ENCODE peak calls at places on chromosome 15, in six cellular contexts. One of them, this sample, is unnamed.

GRCh38 chr15:89051875-89052274 is 36.4 kb upstream of the ABHD2 start:
- DNase-seq in A549: no peak
- DNase-seq in adrenal gland: no peak
- DNase-seq in testis: no peak
- DNase-seq in body of pancreas: no peak
- DNase-seq in erythroblast: no peak
- DNase-seq in this sample: no peak

GRCh38 chr15:47844437-47844836 is 127.1 kb downstream of the SEMA6D start:
- DNase-seq in A549: no peak
- DNase-seq in adrenal gland: no peak
- DNase-seq in testis: no peak
- DNase-seq in body of pancreas: no peak
- DNase-seq in erythroblast: no peak
- DNase-seq in this sample: no peak

GRCh38 chr15:76274226-76274625 is 37.0 kb downstream of the ETFA start:
- DNase-seq in A549: no peak
- DNase-seq in adrenal gland: peak
- DNase-seq in testis: no peak
- DNase-seq in body of pancreas: no peak
- DNase-seq in erythroblast: no peak
- DNase-seq in this sample: no peak

GRCh38 chr15:75921732-75922703 is 18.3 kb downstream of the FBXO22 start:
- DNase-seq in A549: peak
- DNase-seq in adrenal gland: peak
- DNase-seq in testis: peak
- DNase-seq in body of pancreas: peak
- DNase-seq in erythroblast: peak
- DNase-seq in this sample: peak

GRCh38 chr15:65287515-65287845 is 797 bp upstream of the PARP16 start:
- DNase-seq in A549: no peak
- DNase-seq in adrenal gland: no peak
- DNase-seq in testis: no peak
- DNase-seq in body of pancreas: no peak
- DNase-seq in erythroblast: peak
- DNase-seq in this sample: no peak

GRCh38 chr15:28923726-28924280 is 38.0 kb downstream of the APBA2 start:
- DNase-seq in A549: no peak
- DNase-seq in adrenal gland: no peak
- DNase-seq in testis: no peak
- DNase-seq in body of pancreas: no peak
- DNase-seq in erythroblast: no peak
- DNase-seq in this sample: no peak

GRCh38 chr15:99090011-99090699 is 14.7 kb upstream of the SYNM start:
- DNase-seq in A549: no peak
- DNase-seq in adrenal gland: no peak
- DNase-seq in testis: no peak
- DNase-seq in body of pancreas: no peak
- DNase-seq in erythroblast: no peak
- DNase-seq in this sample: no peak

GRCh38 chr15:99721104-99721778 is 12.0 kb downstream of the LYSMD4 start:
- DNase-seq in A549: no peak
- DNase-seq in adrenal gland: no peak
- DNase-seq in testis: no peak
- DNase-seq in body of pancreas: peak
- DNase-seq in erythroblast: no peak
- DNase-seq in this sample: no peak

GRCh38 chr15:91961357-91961756 is 107.8 kb downstream of the SLCO3A1 start:
- DNase-seq in A549: no peak
- DNase-seq in adrenal gland: no peak
- DNase-seq in testis: no peak
- DNase-seq in body of pancreas: no peak
- DNase-seq in erythroblast: no peak
- DNase-seq in this sample: no peak

GRCh38 chr15:51727141-51727897 is 10.1 kb downstream of the LYSMD2 start:
- DNase-seq in A549: peak
- DNase-seq in adrenal gland: peak
- DNase-seq in testis: no peak
- DNase-seq in body of pancreas: no peak
- DNase-seq in erythroblast: peak
- DNase-seq in this sample: no peak

GRCh38 chr15:28123408-28124023 is 24.4 kb upstream of the OCA2 start:
- DNase-seq in A549: peak
- DNase-seq in adrenal gland: peak
- DNase-seq in testis: peak
- DNase-seq in body of pancreas: peak
- DNase-seq in erythroblast: peak
- DNase-seq in this sample: peak

GRCh38 chr15:80550219-80550909 is 144.7 kb upstream of the ABHD17C start:
- DNase-seq in A549: peak
- DNase-seq in adrenal gland: no peak
- DNase-seq in testis: no peak
- DNase-seq in body of pancreas: no peak
- DNase-seq in erythroblast: no peak
- DNase-seq in this sample: no peak

GRCh38 chr15:43218908-43219706 is 1.7 kb downstream of the EPB42 start:
- DNase-seq in A549: peak
- DNase-seq in adrenal gland: no peak
- DNase-seq in testis: no peak
- DNase-seq in body of pancreas: no peak
- DNase-seq in erythroblast: peak
- DNase-seq in this sample: no peak

GRCh38 chr15:74676801-74677200 is 19.0 kb downstream of the EDC3 start:
- DNase-seq in A549: no peak
- DNase-seq in adrenal gland: no peak
- DNase-seq in testis: no peak
- DNase-seq in body of pancreas: no peak
- DNase-seq in erythroblast: no peak
- DNase-seq in this sample: no peak

GRCh38 chr15:74838117-74838516 is 4.8 kb downstream of the ULK3 start:
- DNase-seq in A549: no peak
- DNase-seq in adrenal gland: no peak
- DNase-seq in testis: no peak
- DNase-seq in body of pancreas: no peak
- DNase-seq in erythroblast: no peak
- DNase-seq in this sample: no peak

GRCh38 chr15:99951471-99951870 is 218.2 kb upstream of the LYSMD4 start:
- DNase-seq in A549: no peak
- DNase-seq in adrenal gland: no peak
- DNase-seq in testis: no peak
- DNase-seq in body of pancreas: no peak
- DNase-seq in erythroblast: no peak
- DNase-seq in this sample: no peak

GRCh38 chr15:83653639-83654378 is at the start of gene ADAMTSL3:
- DNase-seq in A549: peak
- DNase-seq in adrenal gland: peak
- DNase-seq in testis: peak
- DNase-seq in body of pancreas: peak
- DNase-seq in erythroblast: peak
- DNase-seq in this sample: peak

GRCh38 chr15:52102468-52102867 is 10.1 kb downstream of the BCL2L10 start:
- DNase-seq in A549: peak
- DNase-seq in adrenal gland: no peak
- DNase-seq in testis: no peak
- DNase-seq in body of pancreas: no peak
- DNase-seq in erythroblast: no peak
- DNase-seq in this sample: no peak

GRCh38 chr15:77542491-77543001 is 90.2 kb downstream of the LINGO1 start:
- DNase-seq in A549: peak
- DNase-seq in adrenal gland: no peak
- DNase-seq in testis: no peak
- DNase-seq in body of pancreas: no peak
- DNase-seq in erythroblast: no peak
- DNase-seq in this sample: no peak

GRCh38 chr15:26889298-26889898 is 22.5 kb downstream of the GABRA5 start:
- DNase-seq in A549: peak
- DNase-seq in adrenal gland: peak
- DNase-seq in testis: peak
- DNase-seq in body of pancreas: peak
- DNase-seq in erythroblast: peak
- DNase-seq in this sample: no peak

GRCh38 chr15:78316211-78317077 is 17.0 kb upstream of the SKIC8 start:
- DNase-seq in A549: no peak
- DNase-seq in adrenal gland: no peak
- DNase-seq in testis: no peak
- DNase-seq in body of pancreas: no peak
- DNase-seq in erythroblast: no peak
- DNase-seq in this sample: no peak

GRCh38 chr15:83654379-83655236 is 685 bp downstream of the ADAMTSL3 start:
- DNase-seq in A549: no peak
- DNase-seq in adrenal gland: no peak
- DNase-seq in testis: peak
- DNase-seq in body of pancreas: peak
- DNase-seq in erythroblast: no peak
- DNase-seq in this sample: peak

GRCh38 chr15:38217181-38217580 is 35.5 kb upstream of the SPRED1 start:
- DNase-seq in A549: peak
- DNase-seq in adrenal gland: no peak
- DNase-seq in testis: no peak
- DNase-seq in body of pancreas: no peak
- DNase-seq in erythroblast: peak
- DNase-seq in this sample: no peak

GRCh38 chr15:29690765-29691475 is 131.3 kb downstream of the TJP1 start:
- DNase-seq in A549: peak
- DNase-seq in adrenal gland: no peak
- DNase-seq in testis: peak
- DNase-seq in body of pancreas: no peak
- DNase-seq in erythroblast: no peak
- DNase-seq in this sample: no peak

GRCh38 chr15:52020253-52021085 is 1.4 kb downstream of the MAPK6 start:
- DNase-seq in A549: no peak
- DNase-seq in adrenal gland: no peak
- DNase-seq in testis: no peak
- DNase-seq in body of pancreas: no peak
- DNase-seq in erythroblast: peak
- DNase-seq in this sample: no peak

GRCh38 chr15:62112051-62112450 is 45.3 kb downstream of the C2CD4A start:
- DNase-seq in A549: no peak
- DNase-seq in adrenal gland: no peak
- DNase-seq in testis: no peak
- DNase-seq in body of pancreas: no peak
- DNase-seq in erythroblast: no peak
- DNase-seq in this sample: no peak

GRCh38 chr15:62108411-62108810 is 41.6 kb downstream of the C2CD4A start:
- DNase-seq in A549: no peak
- DNase-seq in adrenal gland: no peak
- DNase-seq in testis: no peak
- DNase-seq in body of pancreas: no peak
- DNase-seq in erythroblast: no peak
- DNase-seq in this sample: no peak

GRCh38 chr15:62110000-62110851 is 43.4 kb downstream of the C2CD4A start:
- DNase-seq in A549: peak
- DNase-seq in adrenal gland: peak
- DNase-seq in testis: no peak
- DNase-seq in body of pancreas: peak
- DNase-seq in erythroblast: no peak
- DNase-seq in this sample: no peak

GRCh38 chr15:62107561-62108110 is 40.9 kb downstream of the C2CD4A start:
- DNase-seq in A549: peak
- DNase-seq in adrenal gland: no peak
- DNase-seq in testis: no peak
- DNase-seq in body of pancreas: no peak
- DNase-seq in erythroblast: no peak
- DNase-seq in this sample: no peak

DNA sequence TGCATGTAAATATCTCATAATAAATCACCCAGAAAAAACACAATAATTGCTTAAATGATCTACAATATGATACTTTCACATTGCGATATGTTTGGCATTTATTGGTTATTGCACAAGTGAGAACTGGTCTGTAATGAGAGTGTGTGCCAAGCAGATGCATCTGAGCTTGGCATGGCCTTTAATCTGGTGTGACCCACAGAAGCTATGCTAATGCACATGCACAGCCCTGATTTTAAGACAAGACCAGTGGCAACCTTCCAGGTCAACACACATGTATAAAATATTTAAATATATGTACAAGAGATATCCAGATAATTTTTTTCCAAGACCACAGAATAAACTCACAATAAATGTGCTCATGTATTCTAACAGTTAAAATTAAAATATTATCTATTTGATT is 42.7 kb downstream of the C2CD4A start:
- DNase-seq in A549: no peak
- DNase-seq in adrenal gland: no peak
- DNase-seq in testis: no peak
- DNase-seq in body of pancreas: no peak
- DNase-seq in erythroblast: no peak
- DNase-seq in this sample: no peak
- TF ChIP-seq POLR2A in A549: no peak
- TF ChIP-seq POLR2A in adrenal gland: no peak
- TF ChIP-seq POLR2A in testis: no peak
- TF ChIP-seq POLR2A in body of pancreas: no peak
- TF ChIP-seq POLR2A in erythroblast: no peak
- TF ChIP-seq POLR2A in this sample: no peak

GRCh38 chr15:41283653-41284424 is 48.6 kb downstream of the OIP5 start:
- DNase-seq in A549: peak
- DNase-seq in adrenal gland: peak
- DNase-seq in testis: peak
- DNase-seq in body of pancreas: peak
- DNase-seq in erythroblast: peak
- DNase-seq in this sample: peak
- TF ChIP-seq POLR2A in A549: peak
- TF ChIP-seq POLR2A in adrenal gland: peak
- TF ChIP-seq POLR2A in testis: peak
- TF ChIP-seq POLR2A in body of pancreas: peak
- TF ChIP-seq POLR2A in erythroblast: peak
- TF ChIP-seq POLR2A in this sample: peak

GRCh38 chr15:22966321-22967083 is 13.7 kb downstream of the CYFIP1 start:
- DNase-seq in A549: no peak
- DNase-seq in adrenal gland: no peak
- DNase-seq in testis: no peak
- DNase-seq in body of pancreas: no peak
- DNase-seq in erythroblast: no peak
- DNase-seq in this sample: no peak
- TF ChIP-seq POLR2A in A549: no peak
- TF ChIP-seq POLR2A in adrenal gland: no peak
- TF ChIP-seq POLR2A in testis: no peak
- TF ChIP-seq POLR2A in body of pancreas: no peak
- TF ChIP-seq POLR2A in erythroblast: no peak
- TF ChIP-seq POLR2A in this sample: no peak

GRCh38 chr15:67251318-67251717 is 3.1 kb downstream of the AAGAB start:
- DNase-seq in A549: no peak
- DNase-seq in adrenal gland: no peak
- DNase-seq in testis: no peak
- DNase-seq in body of pancreas: no peak
- DNase-seq in erythroblast: no peak
- DNase-seq in this sample: no peak

GRCh38 chr15:67253103-67253502 is 1.4 kb downstream of the AAGAB start:
- DNase-seq in A549: no peak
- DNase-seq in adrenal gland: no peak
- DNase-seq in testis: no peak
- DNase-seq in body of pancreas: no peak
- DNase-seq in erythroblast: no peak
- DNase-seq in this sample: no peak

GRCh38 chr15:67256051-67256450 is 1.5 kb downstream of the IQCH start:
- DNase-seq in A549: no peak
- DNase-seq in adrenal gland: no peak
- DNase-seq in testis: no peak
- DNase-seq in body of pancreas: no peak
- DNase-seq in erythroblast: no peak
- DNase-seq in this sample: no peak

GRCh38 chr15:67253517-67254237 is 784 bp downstream of the AAGAB start:
- DNase-seq in A549: no peak
- DNase-seq in adrenal gland: no peak
- DNase-seq in testis: no peak
- DNase-seq in body of pancreas: peak
- DNase-seq in erythroblast: peak
- DNase-seq in this sample: no peak

GRCh38 chr15:67254238-67255175 is at the start of the genes AAGAB and IQCH:
- DNase-seq in A549: peak
- DNase-seq in adrenal gland: peak
- DNase-seq in testis: peak
- DNase-seq in body of pancreas: peak
- DNase-seq in erythroblast: peak
- DNase-seq in this sample: peak
- TF ChIP-seq POLR2A in A549: peak
- TF ChIP-seq POLR2A in adrenal gland: peak
- TF ChIP-seq POLR2A in testis: no peak
- TF ChIP-seq POLR2A in body of pancreas: peak
- TF ChIP-seq POLR2A in erythroblast: peak
- TF ChIP-seq POLR2A in this sample: peak